ENCODE peak calls at places on chromosomes 3 and 15, in eight cellular contexts. One of them, this sample, is unnamed.
A peak's percentile ranks its signal among the peaks of the same experiment; 100 is the strongest.

GRCh38 chr3:129481783-129482332 is 41.8 kb downstream of the IFT122 start:
- DNase-seq in upper lobe of right lung: peak; percentile 80
- DNase-seq in naive thymus-derived CD4-positive, alpha-beta T cell: peak; percentile 11
- DNase-seq in right cardiac atrium: peak; percentile 87
- DNase-seq in transverse colon: no peak
- DNase-seq in lower lobe of right lung: peak; percentile 61
- DNase-seq in CD8-positive, alpha-beta T cell: peak; percentile 29
- DNase-seq in testis: peak; percentile 69
- DNase-seq in this sample: no peak

GRCh38 chr3:18018491-18019177 is 276.2 kb upstream of the TBC1D5 start:
- DNase-seq in upper lobe of right lung: no peak
- DNase-seq in naive thymus-derived CD4-positive, alpha-beta T cell: no peak
- DNase-seq in right cardiac atrium: no peak
- DNase-seq in transverse colon: no peak
- DNase-seq in lower lobe of right lung: no peak
- DNase-seq in CD8-positive, alpha-beta T cell: no peak
- DNase-seq in testis: no peak
- DNase-seq in this sample: no peak

GRCh38 chr15:31270767-31271166 is 55.9 kb upstream of the KLF13 start:
- DNase-seq in upper lobe of right lung: no peak
- DNase-seq in naive thymus-derived CD4-positive, alpha-beta T cell: peak; percentile 2
- DNase-seq in right cardiac atrium: peak; percentile 20
- DNase-seq in transverse colon: peak; percentile 4
- DNase-seq in lower lobe of right lung: no peak
- DNase-seq in CD8-positive, alpha-beta T cell: peak; percentile 8
- DNase-seq in testis: peak; percentile 21
- DNase-seq in this sample: no peak

GRCh38 chr3:172085557-172085895 is 46.1 kb downstream of the FNDC3B start:
- DNase-seq in upper lobe of right lung: no peak
- DNase-seq in naive thymus-derived CD4-positive, alpha-beta T cell: no peak
- DNase-seq in right cardiac atrium: no peak
- DNase-seq in transverse colon: no peak
- DNase-seq in lower lobe of right lung: no peak
- DNase-seq in CD8-positive, alpha-beta T cell: no peak
- DNase-seq in testis: no peak
- DNase-seq in this sample: no peak

GRCh38 chr15:46961795-46962194 is 755.5 kb upstream of the SEMA6D start:
- DNase-seq in upper lobe of right lung: no peak
- DNase-seq in naive thymus-derived CD4-positive, alpha-beta T cell: no peak
- DNase-seq in right cardiac atrium: no peak
- DNase-seq in transverse colon: no peak
- DNase-seq in lower lobe of right lung: no peak
- DNase-seq in CD8-positive, alpha-beta T cell: no peak
- DNase-seq in testis: no peak
- DNase-seq in this sample: no peak

GRCh38 chr3:114730397-114730796 is 416.7 kb downstream of the ZBTB20 start:
- DNase-seq in upper lobe of right lung: no peak
- DNase-seq in naive thymus-derived CD4-positive, alpha-beta T cell: no peak
- DNase-seq in right cardiac atrium: no peak
- DNase-seq in transverse colon: no peak
- DNase-seq in lower lobe of right lung: no peak
- DNase-seq in CD8-positive, alpha-beta T cell: no peak
- DNase-seq in testis: no peak
- DNase-seq in this sample: no peak

GRCh38 chr3:145246291-145246690 is 914.7 kb downstream of the PLOD2 start:
- DNase-seq in upper lobe of right lung: no peak
- DNase-seq in naive thymus-derived CD4-positive, alpha-beta T cell: no peak
- DNase-seq in right cardiac atrium: no peak
- DNase-seq in transverse colon: no peak
- DNase-seq in lower lobe of right lung: no peak
- DNase-seq in CD8-positive, alpha-beta T cell: no peak
- DNase-seq in testis: no peak
- DNase-seq in this sample: no peak

GRCh38 chr3:197711973-197712707 is 24.6 kb downstream of the RUBCN start:
- DNase-seq in upper lobe of right lung: peak; percentile 84
- DNase-seq in naive thymus-derived CD4-positive, alpha-beta T cell: peak; percentile 56
- DNase-seq in right cardiac atrium: peak; percentile 90
- DNase-seq in transverse colon: peak; percentile 87
- DNase-seq in lower lobe of right lung: peak; percentile 87
- DNase-seq in CD8-positive, alpha-beta T cell: peak; percentile 89
- DNase-seq in testis: peak; percentile 92
- DNase-seq in this sample: peak; percentile 82

GRCh38 chr3:88030200-88030599 is 28.6 kb downstream of the CGGBP1 start:
- DNase-seq in upper lobe of right lung: no peak
- DNase-seq in naive thymus-derived CD4-positive, alpha-beta T cell: no peak
- DNase-seq in right cardiac atrium: no peak
- DNase-seq in transverse colon: no peak
- DNase-seq in lower lobe of right lung: no peak
- DNase-seq in CD8-positive, alpha-beta T cell: no peak
- DNase-seq in testis: no peak
- DNase-seq in this sample: no peak

GRCh38 chr3:128335621-128336296 is 130.9 kb downstream of the DNAJB8 start:
- DNase-seq in upper lobe of right lung: peak; percentile 43
- DNase-seq in naive thymus-derived CD4-positive, alpha-beta T cell: no peak
- DNase-seq in right cardiac atrium: no peak
- DNase-seq in transverse colon: no peak
- DNase-seq in lower lobe of right lung: peak; percentile 41
- DNase-seq in CD8-positive, alpha-beta T cell: no peak
- DNase-seq in testis: no peak
- DNase-seq in this sample: no peak

GRCh38 chr15:81400640-81401236 is 26.7 kb upstream of the TMC3 start:
- DNase-seq in upper lobe of right lung: no peak
- DNase-seq in naive thymus-derived CD4-positive, alpha-beta T cell: no peak
- DNase-seq in right cardiac atrium: no peak
- DNase-seq in transverse colon: no peak
- DNase-seq in lower lobe of right lung: no peak
- DNase-seq in CD8-positive, alpha-beta T cell: no peak
- DNase-seq in testis: no peak
- DNase-seq in this sample: peak; percentile 73

GRCh38 chr3:29281265-29282228 is 676 bp downstream of the RBMS3 start:
- DNase-seq in upper lobe of right lung: no peak
- DNase-seq in naive thymus-derived CD4-positive, alpha-beta T cell: no peak
- DNase-seq in right cardiac atrium: peak; percentile 51
- DNase-seq in transverse colon: no peak
- DNase-seq in lower lobe of right lung: no peak
- DNase-seq in CD8-positive, alpha-beta T cell: no peak
- DNase-seq in testis: peak; percentile 24
- DNase-seq in this sample: peak; percentile 4

GRCh38 chr3:45689787-45690145 is 570 bp downstream of the SACM1L start:
- DNase-seq in upper lobe of right lung: no peak
- DNase-seq in naive thymus-derived CD4-positive, alpha-beta T cell: no peak
- DNase-seq in right cardiac atrium: no peak
- DNase-seq in transverse colon: no peak
- DNase-seq in lower lobe of right lung: no peak
- DNase-seq in CD8-positive, alpha-beta T cell: no peak
- DNase-seq in testis: no peak
- DNase-seq in this sample: no peak

GRCh38 chr3:5162102-5162501 is 25.4 kb upstream of the EDEM1 start:
- DNase-seq in upper lobe of right lung: no peak
- DNase-seq in naive thymus-derived CD4-positive, alpha-beta T cell: no peak
- DNase-seq in right cardiac atrium: no peak
- DNase-seq in transverse colon: no peak
- DNase-seq in lower lobe of right lung: no peak
- DNase-seq in CD8-positive, alpha-beta T cell: no peak
- DNase-seq in testis: peak; percentile 88
- DNase-seq in this sample: no peak

GRCh38 chr3:9395570-9396300 is 1.7 kb upstream of the SETD5 start:
- DNase-seq in upper lobe of right lung: no peak
- DNase-seq in naive thymus-derived CD4-positive, alpha-beta T cell: no peak
- DNase-seq in right cardiac atrium: no peak
- DNase-seq in transverse colon: no peak
- DNase-seq in lower lobe of right lung: no peak
- DNase-seq in CD8-positive, alpha-beta T cell: no peak
- DNase-seq in testis: no peak
- DNase-seq in this sample: no peak

GRCh38 chr15:62534996-62535395 is 369.9 kb upstream of the C2CD4B start:
- DNase-seq in upper lobe of right lung: no peak
- DNase-seq in naive thymus-derived CD4-positive, alpha-beta T cell: no peak
- DNase-seq in right cardiac atrium: no peak
- DNase-seq in transverse colon: no peak
- DNase-seq in lower lobe of right lung: no peak
- DNase-seq in CD8-positive, alpha-beta T cell: no peak
- DNase-seq in testis: no peak
- DNase-seq in this sample: no peak

GRCh38 chr15:83410532-83410931 is 36.6 kb upstream of the SH3GL3 start:
- DNase-seq in upper lobe of right lung: no peak
- DNase-seq in naive thymus-derived CD4-positive, alpha-beta T cell: no peak
- DNase-seq in right cardiac atrium: no peak
- DNase-seq in transverse colon: no peak
- DNase-seq in lower lobe of right lung: no peak
- DNase-seq in CD8-positive, alpha-beta T cell: no peak
- DNase-seq in testis: no peak
- DNase-seq in this sample: no peak

GRCh38 chr3:126326629-126327028 is 30.6 kb downstream of the KLF15 start:
- DNase-seq in upper lobe of right lung: no peak
- DNase-seq in naive thymus-derived CD4-positive, alpha-beta T cell: no peak
- DNase-seq in right cardiac atrium: no peak
- DNase-seq in transverse colon: no peak
- DNase-seq in lower lobe of right lung: no peak
- DNase-seq in CD8-positive, alpha-beta T cell: no peak
- DNase-seq in testis: no peak
- DNase-seq in this sample: no peak
- H3K27ac ChIP-seq in upper lobe of right lung: no peak overlapping the region
- H3K27ac ChIP-seq in naive thymus-derived CD4-positive, alpha-beta T cell: no peak overlapping the region
- H3K27ac ChIP-seq in right cardiac atrium: no peak overlapping the region
- H3K27ac ChIP-seq in transverse colon: no peak overlapping the region
- H3K27ac ChIP-seq in lower lobe of right lung: no peak overlapping the region
- H3K27ac ChIP-seq in CD8-positive, alpha-beta T cell: no peak overlapping the region
- H3K27ac ChIP-seq in testis: no peak overlapping the region
- H3K27ac ChIP-seq in this sample: no peak overlapping the region

DNA sequence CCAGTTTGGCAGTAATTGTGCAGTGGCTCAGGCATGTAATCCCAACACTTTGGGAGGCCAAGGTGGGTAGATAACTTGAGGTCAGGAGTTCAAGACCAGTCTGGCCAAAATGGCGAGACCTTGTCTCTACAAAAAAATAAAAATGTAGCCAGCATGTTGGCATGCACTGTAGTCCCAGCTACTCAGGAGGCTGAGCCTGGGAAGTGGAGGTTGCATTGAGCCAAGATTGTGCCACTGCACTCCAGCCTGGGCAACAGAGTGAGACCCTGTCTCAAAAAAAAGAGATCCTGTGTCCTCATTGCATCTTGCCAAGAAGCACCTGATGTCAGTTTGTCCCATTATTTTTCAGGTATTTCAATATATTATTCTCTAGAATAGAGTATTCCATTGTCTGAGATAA is 61.8 kb downstream of the CRTC3 start:
- DNase-seq in upper lobe of right lung: no peak
- DNase-seq in naive thymus-derived CD4-positive, alpha-beta T cell: no peak
- DNase-seq in right cardiac atrium: no peak
- DNase-seq in transverse colon: no peak
- DNase-seq in lower lobe of right lung: no peak
- DNase-seq in CD8-positive, alpha-beta T cell: no peak
- DNase-seq in testis: no peak
- DNase-seq in this sample: no peak
- H3K4me3 ChIP-seq in upper lobe of right lung: no peak overlapping the region
- H3K4me3 ChIP-seq in naive thymus-derived CD4-positive, alpha-beta T cell: no peak overlapping the region
- H3K4me3 ChIP-seq in right cardiac atrium: no peak overlapping the region
- H3K4me3 ChIP-seq in transverse colon: no peak overlapping the region
- H3K4me3 ChIP-seq in lower lobe of right lung: no peak overlapping the region
- H3K4me3 ChIP-seq in CD8-positive, alpha-beta T cell: no peak overlapping the region
- H3K4me3 ChIP-seq in testis: no peak overlapping the region
- H3K4me3 ChIP-seq in this sample: no peak overlapping the region

GRCh38 chr3:66493464-66494099 is 7.2 kb downstream of the LRIG1 start:
- DNase-seq in upper lobe of right lung: no peak
- DNase-seq in naive thymus-derived CD4-positive, alpha-beta T cell: no peak
- DNase-seq in right cardiac atrium: no peak
- DNase-seq in transverse colon: peak; percentile 59
- DNase-seq in lower lobe of right lung: no peak
- DNase-seq in CD8-positive, alpha-beta T cell: no peak
- DNase-seq in testis: no peak
- DNase-seq in this sample: peak; percentile 67
- H3K27ac ChIP-seq in upper lobe of right lung: peak overlapping the region; percentile 63
- H3K27ac ChIP-seq in naive thymus-derived CD4-positive, alpha-beta T cell: no peak overlapping the region
- H3K27ac ChIP-seq in right cardiac atrium: peak overlapping the region; percentile 58
- H3K27ac ChIP-seq in transverse colon: peak overlapping the region; percentile 94
- H3K27ac ChIP-seq in lower lobe of right lung: peak overlapping the region; percentile 58
- H3K27ac ChIP-seq in CD8-positive, alpha-beta T cell: no peak overlapping the region
- H3K27ac ChIP-seq in testis: no peak overlapping the region
- H3K27ac ChIP-seq in this sample: no peak overlapping the region

GRCh38 chr15:52943746-52944145 is 153.6 kb upstream of the ONECUT1 start:
- DNase-seq in upper lobe of right lung: no peak
- DNase-seq in naive thymus-derived CD4-positive, alpha-beta T cell: no peak
- DNase-seq in right cardiac atrium: no peak
- DNase-seq in transverse colon: no peak
- DNase-seq in lower lobe of right lung: no peak
- DNase-seq in CD8-positive, alpha-beta T cell: no peak
- DNase-seq in testis: no peak
- DNase-seq in this sample: no peak
- H3K4me3 ChIP-seq in upper lobe of right lung: no peak overlapping the region
- H3K4me3 ChIP-seq in naive thymus-derived CD4-positive, alpha-beta T cell: no peak overlapping the region
- H3K4me3 ChIP-seq in right cardiac atrium: no peak overlapping the region
- H3K4me3 ChIP-seq in transverse colon: no peak overlapping the region
- H3K4me3 ChIP-seq in lower lobe of right lung: no peak overlapping the region
- H3K4me3 ChIP-seq in CD8-positive, alpha-beta T cell: no peak overlapping the region
- H3K4me3 ChIP-seq in testis: no peak overlapping the region
- H3K4me3 ChIP-seq in this sample: no peak overlapping the region

GRCh38 chr3:15223684-15224575 is 17.9 kb downstream of the CAPN7 start:
- DNase-seq in upper lobe of right lung: no peak
- DNase-seq in naive thymus-derived CD4-positive, alpha-beta T cell: no peak
- DNase-seq in right cardiac atrium: no peak
- DNase-seq in transverse colon: no peak
- DNase-seq in lower lobe of right lung: no peak
- DNase-seq in CD8-positive, alpha-beta T cell: no peak
- DNase-seq in testis: no peak
- DNase-seq in this sample: no peak
- H3K27ac ChIP-seq in upper lobe of right lung: no peak overlapping the region
- H3K27ac ChIP-seq in naive thymus-derived CD4-positive, alpha-beta T cell: no peak overlapping the region
- H3K27ac ChIP-seq in right cardiac atrium: no peak overlapping the region
- H3K27ac ChIP-seq in transverse colon: no peak overlapping the region
- H3K27ac ChIP-seq in lower lobe of right lung: no peak overlapping the region
- H3K27ac ChIP-seq in CD8-positive, alpha-beta T cell: no peak overlapping the region
- H3K27ac ChIP-seq in testis: no peak overlapping the region
- H3K27ac ChIP-seq in this sample: no peak overlapping the region

This sample was measured in small intestine.